ENCODE peak calls at places on chromosomes 1 and 21, in six cellular contexts. One of them, this sample, is unnamed.

GRCh38 chr21:15741510-15741909 is 11.7 kb downstream of the USP25 start:
- DNase-seq in H9: no peak
- DNase-seq in GM12864: no peak
- DNase-seq in BJ: no peak
- DNase-seq in tibial nerve: no peak
- DNase-seq in tibial artery: no peak
- DNase-seq in this sample: no peak

GRCh38 chr1:50603274-50604271 is 180.3 kb upstream of the DMRTA2 start:
- DNase-seq in H9: no peak
- DNase-seq in GM12864: no peak
- DNase-seq in BJ: peak; percentile 57
- DNase-seq in tibial nerve: no peak
- DNase-seq in tibial artery: no peak
- DNase-seq in this sample: no peak

GRCh38 chr21:45294509-45295291 is 7.0 kb upstream of the POFUT2 start:
- DNase-seq in H9: peak; percentile 74
- DNase-seq in GM12864: no peak
- DNase-seq in BJ: peak; percentile 93
- DNase-seq in tibial nerve: peak; percentile 62
- DNase-seq in tibial artery: peak; percentile 98
- DNase-seq in this sample: peak; percentile 74

GRCh38 chr21:41406340-41406739 is 19.7 kb upstream of the MX1 start:
- DNase-seq in H9: peak; percentile 3
- DNase-seq in GM12864: no peak
- DNase-seq in BJ: no peak
- DNase-seq in tibial nerve: no peak
- DNase-seq in tibial artery: peak; percentile 28
- DNase-seq in this sample: no peak

GRCh38 chr1:5979536-5980313 is 12.5 kb downstream of the NPHP4 start:
- DNase-seq in H9: peak; percentile 17
- DNase-seq in GM12864: no peak
- DNase-seq in BJ: no peak
- DNase-seq in tibial nerve: no peak
- DNase-seq in tibial artery: no peak
- DNase-seq in this sample: no peak

GRCh38 chr1:207974146-207974545 is 63.2 kb upstream of the CD34 start:
- DNase-seq in H9: no peak
- DNase-seq in GM12864: no peak
- DNase-seq in BJ: no peak
- DNase-seq in tibial nerve: no peak
- DNase-seq in tibial artery: no peak
- DNase-seq in this sample: no peak

GRCh38 chr1:156884560-156884959 is 9.0 kb upstream of the PEAR1 start:
- DNase-seq in H9: no peak
- DNase-seq in GM12864: no peak
- DNase-seq in BJ: no peak
- DNase-seq in tibial nerve: no peak
- DNase-seq in tibial artery: no peak
- DNase-seq in this sample: no peak

GRCh38 chr1:9315411-9316079 is 22.9 kb downstream of the SPSB1 start:
- DNase-seq in H9: no peak
- DNase-seq in GM12864: peak; percentile 42
- DNase-seq in BJ: peak; percentile 52
- DNase-seq in tibial nerve: no peak
- DNase-seq in tibial artery: peak; percentile 82
- DNase-seq in this sample: no peak

GRCh38 chr1:43269627-43270375 is at the start of gene TMEM125:
- DNase-seq in H9: peak; percentile 33
- DNase-seq in GM12864: no peak
- DNase-seq in BJ: no peak
- DNase-seq in tibial nerve: no peak
- DNase-seq in tibial artery: peak; percentile 31
- DNase-seq in this sample: no peak

GRCh38 chr1:178341218-178341956 is 155.4 kb downstream of the CLEC20A start:
- DNase-seq in H9: peak; percentile 91
- DNase-seq in GM12864: no peak
- DNase-seq in BJ: peak; percentile 57
- DNase-seq in tibial nerve: no peak
- DNase-seq in tibial artery: peak; percentile 63
- DNase-seq in this sample: peak; percentile 31

GRCh38 chr1:3366181-3367051 is 88.0 kb upstream of the ARHGEF16 start:
- DNase-seq in H9: no peak
- DNase-seq in GM12864: no peak
- DNase-seq in BJ: no peak
- DNase-seq in tibial nerve: no peak
- DNase-seq in tibial artery: peak; percentile 91
- DNase-seq in this sample: no peak

GRCh38 chr1:24987875-24988559 is 57.9 kb upstream of the RUNX3 start:
- DNase-seq in H9: no peak
- DNase-seq in GM12864: no peak
- DNase-seq in BJ: no peak
- DNase-seq in tibial nerve: no peak
- DNase-seq in tibial artery: no peak
- DNase-seq in this sample: no peak

GRCh38 chr1:212814989-212815388 is 23.3 kb downstream of the TATDN3 start:
- DNase-seq in H9: no peak
- DNase-seq in GM12864: no peak
- DNase-seq in BJ: no peak
- DNase-seq in tibial nerve: no peak
- DNase-seq in tibial artery: no peak
- DNase-seq in this sample: no peak

GRCh38 chr1:40784771-40785151 is 1.2 kb downstream of the KCNQ4 start:
- DNase-seq in H9: no peak
- DNase-seq in GM12864: no peak
- DNase-seq in BJ: no peak
- DNase-seq in tibial nerve: no peak
- DNase-seq in tibial artery: no peak
- DNase-seq in this sample: no peak

GRCh38 chr1:155859234-155859829 is at the start of gene SYT11:
- DNase-seq in H9: peak; percentile 94
- DNase-seq in GM12864: peak; percentile 93
- DNase-seq in BJ: peak; percentile 79
- DNase-seq in tibial nerve: peak; percentile 94
- DNase-seq in tibial artery: peak; percentile 98
- DNase-seq in this sample: peak; percentile 90

GRCh38 chr21:43374228-43374885 is 52.6 kb downstream of the SIK1 start:
- DNase-seq in H9: no peak
- DNase-seq in GM12864: no peak
- DNase-seq in BJ: no peak
- DNase-seq in tibial nerve: no peak
- DNase-seq in tibial artery: no peak
- DNase-seq in this sample: no peak

GRCh38 chr1:33137800-33138199 is 44.0 kb downstream of the TRIM62 start:
- DNase-seq in H9: peak; percentile 87
- DNase-seq in GM12864: no peak
- DNase-seq in BJ: no peak
- DNase-seq in tibial nerve: no peak
- DNase-seq in tibial artery: no peak
- DNase-seq in this sample: peak; percentile 60

GRCh38 chr21:15000076-15000475 is 64.7 kb downstream of the NRIP1 start:
- DNase-seq in H9: no peak
- DNase-seq in GM12864: no peak
- DNase-seq in BJ: peak; percentile 30
- DNase-seq in tibial nerve: no peak
- DNase-seq in tibial artery: no peak
- DNase-seq in this sample: no peak

GRCh38 chr1:47761201-47761930 is 235.8 kb downstream of the TRABD2B start:
- DNase-seq in H9: no peak
- DNase-seq in GM12864: no peak
- DNase-seq in BJ: no peak
- DNase-seq in tibial nerve: no peak
- DNase-seq in tibial artery: peak; percentile 47
- DNase-seq in this sample: no peak

GRCh38 chr21:39182016-39182415 is 1.2 kb downstream of the PSMG1 start:
- DNase-seq in H9: no peak
- DNase-seq in GM12864: no peak
- DNase-seq in BJ: no peak
- DNase-seq in tibial nerve: no peak
- DNase-seq in tibial artery: no peak
- DNase-seq in this sample: no peak

GRCh38 chr21:39182484-39183271 is 573 bp downstream of the PSMG1 start:
- DNase-seq in H9: no peak
- DNase-seq in GM12864: no peak
- DNase-seq in BJ: no peak
- DNase-seq in tibial nerve: no peak
- DNase-seq in tibial artery: peak; percentile 71
- DNase-seq in this sample: no peak

GRCh38 chr21:39183272-39184049 is at the start of gene PSMG1:
- DNase-seq in H9: peak; percentile 95
- DNase-seq in GM12864: peak; percentile 75
- DNase-seq in BJ: peak; percentile 56
- DNase-seq in tibial nerve: peak; percentile 91
- DNase-seq in tibial artery: peak; percentile 97
- DNase-seq in this sample: peak; percentile 93

GRCh38 chr21:39181205-39181818 is 1.9 kb downstream of the PSMG1 start:
- DNase-seq in H9: no peak
- DNase-seq in GM12864: no peak
- DNase-seq in BJ: no peak
- DNase-seq in tibial nerve: no peak
- DNase-seq in tibial artery: no peak
- DNase-seq in this sample: no peak

DNA sequence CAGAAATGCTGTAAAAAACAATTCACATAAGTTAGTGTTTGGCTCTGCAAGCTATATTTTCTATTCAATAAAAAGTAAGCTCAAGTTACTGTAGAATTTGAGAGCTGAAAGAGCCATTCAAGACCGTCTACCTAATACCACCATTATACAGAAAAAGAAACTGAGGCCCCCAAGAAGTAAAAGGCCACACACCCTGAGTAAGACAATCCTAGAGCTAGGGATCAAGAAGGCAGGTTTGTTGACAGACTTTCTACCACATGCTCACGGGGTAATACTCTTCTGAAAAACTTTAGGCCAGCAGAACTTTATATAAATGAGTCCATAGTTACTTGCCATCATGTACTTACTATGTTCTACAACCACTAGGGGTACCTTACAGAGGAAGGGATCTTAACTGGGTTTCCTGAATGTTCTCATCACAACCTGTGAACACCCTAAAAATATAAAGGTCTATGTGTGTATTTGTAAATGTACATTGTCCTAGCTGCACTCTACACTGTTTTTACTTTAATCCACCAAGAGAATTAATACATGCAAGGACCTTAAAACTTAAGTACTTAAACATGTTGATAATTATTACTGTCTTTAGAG is 2.7 kb downstream of the PSMG1 start:
- DNase-seq in H9: no peak
- DNase-seq in GM12864: no peak
- DNase-seq in BJ: no peak
- DNase-seq in tibial nerve: no peak
- DNase-seq in tibial artery: no peak
- DNase-seq in this sample: no peak
- TF ChIP-seq CTCF in H9: peak; percentile 48
- TF ChIP-seq CTCF in GM12864: peak; percentile 35
- TF ChIP-seq CTCF in BJ: peak; percentile 27
- TF ChIP-seq CTCF in tibial nerve: no peak
- TF ChIP-seq CTCF in tibial artery: no peak
- TF ChIP-seq CTCF in this sample: no peak

GRCh38 chr1:62784509-62785365 is 805 bp downstream of the ATG4C start:
- DNase-seq in H9: no peak
- DNase-seq in GM12864: no peak
- DNase-seq in BJ: no peak
- DNase-seq in tibial nerve: no peak
- DNase-seq in tibial artery: no peak
- DNase-seq in this sample: no peak
- TF ChIP-seq CTCF in H9: no peak
- TF ChIP-seq CTCF in GM12864: no peak
- TF ChIP-seq CTCF in BJ: no peak
- TF ChIP-seq CTCF in tibial nerve: no peak
- TF ChIP-seq CTCF in tibial artery: no peak
- TF ChIP-seq CTCF in this sample: no peak

GRCh38 chr1:21543598-21543997 is 34.4 kb downstream of the ALPL start:
- DNase-seq in H9: no peak
- DNase-seq in GM12864: no peak
- DNase-seq in BJ: no peak
- DNase-seq in tibial nerve: no peak
- DNase-seq in tibial artery: no peak
- DNase-seq in this sample: no peak

GRCh38 chr1:21546122-21546825 is 37.1 kb downstream of the ALPL start:
- DNase-seq in H9: no peak
- DNase-seq in GM12864: no peak
- DNase-seq in BJ: no peak
- DNase-seq in tibial nerve: no peak
- DNase-seq in tibial artery: no peak
- DNase-seq in this sample: no peak

GRCh38 chr1:21541330-21541729 is 32.1 kb downstream of the ALPL start:
- DNase-seq in H9: no peak
- DNase-seq in GM12864: no peak
- DNase-seq in BJ: no peak
- DNase-seq in tibial nerve: no peak
- DNase-seq in tibial artery: no peak
- DNase-seq in this sample: no peak

GRCh38 chr1:21541835-21542234 is 32.6 kb downstream of the ALPL start:
- DNase-seq in H9: no peak
- DNase-seq in GM12864: no peak
- DNase-seq in BJ: peak; percentile 28
- DNase-seq in tibial nerve: no peak
- DNase-seq in tibial artery: no peak
- DNase-seq in this sample: no peak

DNA sequence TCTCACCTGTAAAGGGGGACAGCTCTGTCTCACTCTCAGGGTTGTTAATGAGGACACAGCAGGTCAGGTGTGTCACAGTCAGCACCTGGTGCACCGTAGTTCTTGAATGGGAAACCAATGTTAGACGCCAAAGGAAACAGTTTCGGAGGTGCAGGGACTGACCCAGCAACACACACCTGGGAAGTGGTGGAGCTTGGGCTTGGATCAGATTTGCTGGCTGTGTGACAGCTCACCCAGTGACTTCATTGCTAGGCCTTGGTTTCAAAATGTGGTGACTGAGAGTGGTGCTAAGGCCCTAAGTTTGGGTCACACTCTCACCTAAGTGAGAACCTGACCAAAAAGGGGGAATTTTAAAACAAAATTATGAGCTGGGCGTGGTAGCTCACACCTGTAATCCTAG is 34.9 kb downstream of the ALPL start:
- DNase-seq in H9: no peak
- DNase-seq in GM12864: no peak
- DNase-seq in BJ: no peak
- DNase-seq in tibial nerve: no peak
- DNase-seq in tibial artery: no peak
- DNase-seq in this sample: no peak
- TF ChIP-seq CTCF in H9: no peak
- TF ChIP-seq CTCF in GM12864: no peak
- TF ChIP-seq CTCF in BJ: no peak
- TF ChIP-seq CTCF in tibial nerve: no peak
- TF ChIP-seq CTCF in tibial artery: no peak
- TF ChIP-seq CTCF in this sample: no peak

GRCh38 chr1:182826892-182827291 is 12.3 kb upstream of the DHX9 start:
- DNase-seq in H9: no peak
- DNase-seq in GM12864: no peak
- DNase-seq in BJ: no peak
- DNase-seq in tibial nerve: no peak
- DNase-seq in tibial artery: no peak
- DNase-seq in this sample: no peak
- TF ChIP-seq CTCF in H9: no peak
- TF ChIP-seq CTCF in GM12864: no peak
- TF ChIP-seq CTCF in BJ: no peak
- TF ChIP-seq CTCF in tibial nerve: no peak
- TF ChIP-seq CTCF in tibial artery: no peak
- TF ChIP-seq CTCF in this sample: no peak

GRCh38 chr1:15328785-15329480 is 80.8 kb upstream of the EFHD2 start:
- DNase-seq in H9: no peak
- DNase-seq in GM12864: no peak
- DNase-seq in BJ: no peak
- DNase-seq in tibial nerve: no peak
- DNase-seq in tibial artery: peak; percentile 73
- DNase-seq in this sample: no peak
- TF ChIP-seq CTCF in H9: no peak
- TF ChIP-seq CTCF in GM12864: peak; percentile 19
- TF ChIP-seq CTCF in BJ: peak; percentile 34
- TF ChIP-seq CTCF in tibial nerve: peak; percentile 26
- TF ChIP-seq CTCF in tibial artery: peak; percentile 42
- TF ChIP-seq CTCF in this sample: no peak

This sample was measured in mesothelial cell of epicardium.